ENCODE peak calls at places on chromosome 19, in four cellular contexts. One of them, this sample, is unnamed. For H3K36me3, the result is how much of the 10 kb centered on the place peaks cover.

GRCh38 chr19:2618611-2619010 is 83.9 kb downstream of the GNG7 start:
- DNase-seq in ascending aorta: peak
- DNase-seq in left ventricle myocardium inferior: peak
- DNase-seq in neural progenitor cell: no peak
- DNase-seq in this sample: no peak

GRCh38 chr19:28472843-28473242 is 740.1 kb downstream of the UQCRFS1 start:
- DNase-seq in ascending aorta: no peak
- DNase-seq in left ventricle myocardium inferior: peak
- DNase-seq in neural progenitor cell: no peak
- DNase-seq in this sample: no peak

GRCh38 chr19:42290523-42291436 is 11.2 kb upstream of the PRR19 start:
- DNase-seq in ascending aorta: peak
- DNase-seq in left ventricle myocardium inferior: no peak
- DNase-seq in neural progenitor cell: peak
- DNase-seq in this sample: no peak

GRCh38 chr19:50501568-50502475 is 9.2 kb downstream of the JOSD2 start:
- DNase-seq in ascending aorta: no peak
- DNase-seq in left ventricle myocardium inferior: peak
- DNase-seq in neural progenitor cell: no peak
- DNase-seq in this sample: no peak

GRCh38 chr19:52274191-52274590 is 4.8 kb downstream of the ZNF766 start:
- DNase-seq in ascending aorta: no peak
- DNase-seq in left ventricle myocardium inferior: no peak
- DNase-seq in neural progenitor cell: no peak
- DNase-seq in this sample: no peak

GRCh38 chr19:2341247-2341705 is 12.8 kb downstream of the SPPL2B start:
- DNase-seq in ascending aorta: no peak
- DNase-seq in left ventricle myocardium inferior: no peak
- DNase-seq in neural progenitor cell: no peak
- DNase-seq in this sample: no peak

GRCh38 chr19:49150106-49150943 is 4.9 kb downstream of the HRC start:
- DNase-seq in ascending aorta: peak
- DNase-seq in left ventricle myocardium inferior: peak
- DNase-seq in neural progenitor cell: peak
- DNase-seq in this sample: no peak

GRCh38 chr19:48444129-48444932 is 1.5 kb upstream of the GRWD1 start:
- DNase-seq in ascending aorta: no peak
- DNase-seq in left ventricle myocardium inferior: no peak
- DNase-seq in neural progenitor cell: no peak
- DNase-seq in this sample: no peak

GRCh38 chr19:50431343-50432220 is 1.1 kb upstream of the MYBPC2 start:
- DNase-seq in ascending aorta: peak
- DNase-seq in left ventricle myocardium inferior: peak
- DNase-seq in neural progenitor cell: peak
- DNase-seq in this sample: no peak

GRCh38 chr19:53951947-53952346 is 10.8 kb upstream of the CACNG8 start:
- DNase-seq in ascending aorta: no peak
- DNase-seq in left ventricle myocardium inferior: no peak
- DNase-seq in neural progenitor cell: no peak
- DNase-seq in this sample: no peak

GRCh38 chr19:57293719-57294118 is 13.4 kb downstream of the ZNF460 start:
- DNase-seq in ascending aorta: no peak
- DNase-seq in left ventricle myocardium inferior: no peak
- DNase-seq in neural progenitor cell: no peak
- DNase-seq in this sample: no peak
- TF ChIP-seq CTCF in ascending aorta: no peak
- TF ChIP-seq CTCF in left ventricle myocardium inferior: no peak
- TF ChIP-seq CTCF in neural progenitor cell: no peak
- TF ChIP-seq CTCF in this sample: no peak

GRCh38 chr19:35116085-35116801 is 620 bp downstream of the FXYD3 start:
- DNase-seq in ascending aorta: no peak
- DNase-seq in left ventricle myocardium inferior: no peak
- DNase-seq in neural progenitor cell: no peak
- DNase-seq in this sample: no peak
- H3K4me3 ChIP-seq in ascending aorta: no peak
- H3K4me3 ChIP-seq in left ventricle myocardium inferior: peak
- H3K4me3 ChIP-seq in neural progenitor cell: no peak
- H3K4me3 ChIP-seq in this sample: no peak

GRCh38 chr19:41232686-41233085 is 13.7 kb downstream of the AXL start:
- DNase-seq in ascending aorta: no peak
- DNase-seq in left ventricle myocardium inferior: no peak
- DNase-seq in neural progenitor cell: no peak
- DNase-seq in this sample: no peak
- H3K36me3 ChIP-seq in ascending aorta: half or more
- H3K36me3 ChIP-seq in left ventricle myocardium inferior: under half
- H3K36me3 ChIP-seq in neural progenitor cell: under half
- H3K36me3 ChIP-seq in this sample: under half

GRCh38 chr19:7460562-7460966 is 28.3 kb downstream of the PEX11G start:
- DNase-seq in ascending aorta: no peak
- DNase-seq in left ventricle myocardium inferior: no peak
- DNase-seq in neural progenitor cell: no peak
- DNase-seq in this sample: no peak

GRCh38 chr19:7463575-7463974 is 25.3 kb downstream of the PEX11G start:
- DNase-seq in ascending aorta: no peak
- DNase-seq in left ventricle myocardium inferior: no peak
- DNase-seq in neural progenitor cell: no peak
- DNase-seq in this sample: no peak

GRCh38 chr19:7458675-7459074 is 30.2 kb downstream of the PEX11G start:
- DNase-seq in ascending aorta: no peak
- DNase-seq in left ventricle myocardium inferior: no peak
- DNase-seq in neural progenitor cell: no peak
- DNase-seq in this sample: no peak

GRCh38 chr19:7459773-7460172 is 29.1 kb downstream of the PEX11G start:
- DNase-seq in ascending aorta: no peak
- DNase-seq in left ventricle myocardium inferior: no peak
- DNase-seq in neural progenitor cell: no peak
- DNase-seq in this sample: no peak

GRCh38 chr19:7461841-7462629 is 26.8 kb downstream of the PEX11G start:
- DNase-seq in ascending aorta: no peak
- DNase-seq in left ventricle myocardium inferior: no peak
- DNase-seq in neural progenitor cell: peak
- DNase-seq in this sample: no peak
- TF ChIP-seq CTCF in ascending aorta: no peak
- TF ChIP-seq CTCF in left ventricle myocardium inferior: no peak
- TF ChIP-seq CTCF in neural progenitor cell: peak
- TF ChIP-seq CTCF in this sample: no peak

GRCh38 chr19:39411832-39412099 is 703 bp upstream of the PLEKHG2 start:
- DNase-seq in ascending aorta: peak
- DNase-seq in left ventricle myocardium inferior: peak
- DNase-seq in neural progenitor cell: peak
- DNase-seq in this sample: no peak
- H3K4me3 ChIP-seq in ascending aorta: peak
- H3K4me3 ChIP-seq in left ventricle myocardium inferior: peak
- H3K4me3 ChIP-seq in neural progenitor cell: peak
- H3K4me3 ChIP-seq in this sample: peak

GRCh38 chr19:6219592-6220290 is 60.0 kb downstream of the MLLT1 start:
- DNase-seq in ascending aorta: no peak
- DNase-seq in left ventricle myocardium inferior: no peak
- DNase-seq in neural progenitor cell: no peak
- DNase-seq in this sample: no peak
- H3K36me3 ChIP-seq in ascending aorta: half or more
- H3K36me3 ChIP-seq in left ventricle myocardium inferior: under half
- H3K36me3 ChIP-seq in neural progenitor cell: under half
- H3K36me3 ChIP-seq in this sample: under half

DNA sequence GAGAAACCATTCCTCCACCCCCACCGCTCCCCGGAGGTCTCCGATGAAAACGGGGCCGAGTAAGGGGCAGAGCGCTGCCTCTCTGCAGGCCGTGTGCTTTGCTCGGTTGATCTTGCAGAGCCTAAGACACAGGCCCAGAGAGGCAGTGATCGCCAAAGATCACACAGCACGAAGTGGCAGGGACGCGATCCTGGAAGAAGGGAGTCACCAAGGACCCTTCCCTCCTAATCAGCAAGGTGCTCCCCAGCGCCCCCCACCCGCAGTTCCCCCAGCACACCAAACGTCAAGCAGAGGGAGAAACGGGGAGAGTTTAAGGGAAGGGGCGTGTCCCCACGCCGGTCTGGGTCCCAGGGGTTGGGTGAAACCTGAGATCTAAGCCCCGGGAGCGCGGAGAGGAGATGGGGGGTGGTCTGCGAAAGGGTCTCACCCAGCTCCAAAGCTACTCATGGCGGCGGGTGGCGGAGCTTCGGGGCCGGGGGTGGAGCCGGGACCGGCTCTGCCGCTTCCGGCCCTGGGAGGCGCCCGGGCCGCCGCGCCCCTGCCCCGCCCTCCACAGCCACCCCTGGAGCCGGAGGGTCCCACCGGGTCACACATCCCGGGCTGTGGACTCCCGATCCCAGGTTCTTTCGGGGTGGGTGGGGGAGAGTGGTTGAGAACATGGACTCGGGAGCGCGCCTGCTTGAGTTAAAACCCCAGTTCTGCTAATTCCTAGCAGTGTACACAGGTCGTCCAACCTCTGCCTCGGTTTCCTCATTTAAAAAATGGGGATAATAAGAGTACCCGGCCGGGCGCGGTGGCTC is at the start of gene EML2:
- DNase-seq in ascending aorta: peak
- DNase-seq in left ventricle myocardium inferior: peak
- DNase-seq in neural progenitor cell: peak
- DNase-seq in this sample: no peak
- TF ChIP-seq CTCF in ascending aorta: no peak
- TF ChIP-seq CTCF in left ventricle myocardium inferior: peak
- TF ChIP-seq CTCF in neural progenitor cell: peak
- TF ChIP-seq CTCF in this sample: peak

DNA sequence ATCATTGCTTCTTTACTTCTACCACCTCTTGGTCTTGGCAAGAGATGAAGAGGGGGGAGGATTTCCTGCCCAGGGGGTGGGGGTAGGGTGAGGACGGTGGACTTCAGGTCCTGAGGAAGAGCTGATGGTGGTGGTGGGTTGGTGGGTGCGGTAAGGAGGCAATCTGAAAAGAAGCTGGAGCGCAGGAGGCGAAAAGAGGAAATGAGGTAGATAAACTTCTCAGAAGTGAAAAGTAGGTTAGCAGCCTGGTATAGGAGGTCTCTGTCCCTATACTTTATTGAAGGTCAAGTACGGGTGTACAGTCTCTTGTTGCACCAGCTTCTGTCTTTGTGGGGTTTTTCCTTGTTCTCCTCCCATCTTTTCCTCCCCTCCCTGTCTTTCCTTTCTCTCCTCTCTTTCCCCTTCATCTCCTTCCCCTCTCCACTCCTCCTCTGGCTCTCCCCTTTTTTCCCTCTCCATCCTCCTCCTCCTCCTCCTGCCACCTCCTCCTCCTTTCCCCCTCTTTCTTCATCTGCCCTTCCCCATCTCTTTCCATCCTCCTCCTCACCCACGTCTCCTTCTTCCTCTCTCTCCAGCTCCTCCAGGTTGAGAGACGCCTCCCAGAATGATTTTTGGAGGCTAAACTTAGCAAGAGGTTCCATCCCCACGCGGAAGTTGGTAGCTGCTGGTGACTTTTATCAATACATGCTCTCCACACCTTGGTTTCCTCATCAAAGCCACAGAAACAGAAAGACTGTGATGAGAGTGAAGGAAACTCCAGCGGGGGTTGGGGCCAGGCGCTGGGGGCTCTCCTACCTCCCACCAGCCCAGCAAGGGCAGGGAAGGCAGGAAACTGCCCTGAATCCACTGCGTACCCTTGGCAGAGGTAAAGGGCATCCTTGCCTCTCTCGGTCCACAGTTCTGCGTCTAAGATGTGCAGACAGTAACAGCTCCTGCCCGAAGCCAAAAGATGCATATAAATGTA is 15.3 kb downstream of the TNFSF14 start:
- DNase-seq in ascending aorta: no peak
- DNase-seq in left ventricle myocardium inferior: no peak
- DNase-seq in neural progenitor cell: no peak
- DNase-seq in this sample: no peak
- H3K4me3 ChIP-seq in ascending aorta: no peak
- H3K4me3 ChIP-seq in left ventricle myocardium inferior: no peak
- H3K4me3 ChIP-seq in neural progenitor cell: no peak
- H3K4me3 ChIP-seq in this sample: no peak

DNA sequence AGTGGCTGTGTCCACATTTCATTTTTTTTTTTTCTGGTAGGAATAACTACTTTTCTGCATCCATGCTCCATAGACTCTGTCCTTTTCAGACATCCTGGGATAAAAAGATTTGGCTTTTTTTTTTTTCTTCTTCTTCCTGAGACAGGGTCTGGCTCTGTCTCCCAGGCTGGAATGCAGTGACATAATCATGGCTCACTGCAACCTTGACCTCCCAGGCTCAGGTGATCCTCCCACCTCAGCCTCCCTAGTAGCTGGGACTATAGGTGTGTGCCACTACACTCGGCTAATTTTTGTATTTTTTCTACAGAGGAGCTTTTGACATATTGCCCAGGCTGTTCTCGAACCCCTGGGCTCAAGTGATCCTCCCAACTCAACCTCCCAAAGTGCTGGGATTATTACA is 4.1 kb upstream of the ICAM3 start:
- DNase-seq in ascending aorta: no peak
- DNase-seq in left ventricle myocardium inferior: no peak
- DNase-seq in neural progenitor cell: no peak
- DNase-seq in this sample: no peak
- H3K36me3 ChIP-seq in ascending aorta: under half
- H3K36me3 ChIP-seq in left ventricle myocardium inferior: under half
- H3K36me3 ChIP-seq in neural progenitor cell: under half
- H3K36me3 ChIP-seq in this sample: under half

GRCh38 chr19:33125929-33126388 is 6.0 kb upstream of the WDR88 start:
- DNase-seq in ascending aorta: no peak
- DNase-seq in left ventricle myocardium inferior: no peak
- DNase-seq in neural progenitor cell: peak
- DNase-seq in this sample: no peak
- TF ChIP-seq CTCF in ascending aorta: peak
- TF ChIP-seq CTCF in left ventricle myocardium inferior: peak
- TF ChIP-seq CTCF in neural progenitor cell: peak
- TF ChIP-seq CTCF in this sample: peak